ENCODE peak calls at places on chromosomes 2 and 18, in four cellular contexts. V is GM19239, S is Peyer's patch, Q is T-helper 1 cell. H is an unnamed sample.

GRCh38 chr2:234919711-234920110 is 32.1 kb upstream of the SH3BP4 start:
- DNase-seq in V (no peak), S (no peak), Q (no peak), H (no peak)

GRCh38 chr2:36479406-36479805 is 118.6 kb downstream of the FEZ2 start:
- DNase-seq in V (no peak), S (no peak), Q (no peak), H (no peak)

GRCh38 chr18:68660355-68661183 is 54.3 kb downstream of the TMX3 start:
- DNase-seq in V (no peak), S (no peak), Q (peak; percentile 18), H (no peak)

GRCh38 chr2:221289389-221289788 is 282.7 kb downstream of the EPHA4 start:
- DNase-seq in V (no peak), S (no peak), Q (no peak), H (no peak)

GRCh38 chr2:224038049-224038829 is 847 bp downstream of the SERPINE2 start:
- DNase-seq in V (peak; percentile 40), S (no peak), Q (peak; percentile 61), H (no peak)

GRCh38 chr2:17355608-17356329 is 162.5 kb downstream of the RAD51AP2 start:
- DNase-seq in V (peak; percentile 9), S (no peak), Q (no peak), H (no peak)

GRCh38 chr2:134522856-134523460 is 195.8 kb downstream of the TMEM163 start:
- DNase-seq in V (no peak), S (no peak), Q (no peak), H (no peak)

GRCh38 chr2:79000008-79000576 is 25.4 kb upstream of the REG3G start:
- DNase-seq in V (no peak), S (no peak), Q (no peak), H (no peak)

GRCh38 chr2:232331071-232331470 is 47.5 kb upstream of the ALPP start:
- DNase-seq in V (no peak), S (peak; percentile 45), Q (no peak), H (no peak)

GRCh38 chr18:75531212-75531850 is 103.8 kb upstream of the SMIM21 start:
- DNase-seq in V (no peak), S (no peak), Q (no peak), H (no peak)

GRCh38 chr2:177754476-177754873 is 318.1 kb downstream of the PDE11A start:
- DNase-seq in V (no peak), S (no peak), Q (no peak), H (no peak)

GRCh38 chr2:60064687-60065361 is 488.6 kb downstream of the BCL11A start:
- DNase-seq in V (no peak), S (no peak), Q (no peak), H (no peak)

H was measured in mucosa of descending colon.